ENCODE peak calls at places on chromosomes 12 and 14, in nine cellular contexts. Z is mesenchymal stem cell; C is HFFc6; V is neural crest cell; Y is NCI-H748 treated with DMSO at 0.1 percent for 48 hours; S is omental fat pad; H is H9; Q is stimulated activated CD4-positive, alpha-beta T cell treated with anti-CD3 and anti-CD28 coated beads, Interleukin-12 subunit alpha, Interleukin-12 subunit beta, amount 100 ng/mL, for 24 hours; O is AG04450. T is an unnamed sample.

GRCh38 chr14:99976681-99977080 is 88.5 kb upstream of the EVL start:
- DNase-seq in Q (no peak), V (no peak), C (no peak), H (no peak), Z (no peak), Y (no peak), S (no peak), O (no peak), T (no peak)

GRCh38 chr12:110179291-110179690 is 55.1 kb downstream of the IFT81 start:
- DNase-seq in O (no peak), C (peak; percentile 70), S (no peak), Y (no peak), Q (no peak), V (no peak), Z (peak; percentile 26), H (no peak), T (peak; percentile 54)

GRCh38 chr12:112932485-112933151 is 5.7 kb upstream of the OAS3 start:
- DNase-seq in Z (no peak), V (no peak), O (no peak), C (no peak), S (no peak), Y (no peak), Q (no peak), H (no peak), T (no peak)

GRCh38 chr12:22238211-22238610 is 96.3 kb downstream of the ST8SIA1 start:
- DNase-seq in H (no peak), Z (no peak), S (no peak), V (no peak), C (no peak), Q (no peak), Y (no peak), O (no peak), T (peak; percentile 32)

GRCh38 chr14:59303216-59303615 is 114.7 kb downstream of the DAAM1 start:
- DNase-seq in C (no peak), H (no peak), Y (no peak), Q (no peak), V (no peak), O (no peak), S (no peak), Z (no peak), T (peak; percentile 57)

GRCh38 chr12:98894412-98895085 is 249.5 kb downstream of the APAF1 start:
- DNase-seq in Y (no peak), Z (no peak), V (peak; percentile 45), H (peak; percentile 61), O (no peak), C (no peak), Q (no peak), S (no peak), T (no peak)

GRCh38 chr14:32007755-32008374 is 69.2 kb upstream of the ARHGAP5 start:
- DNase-seq in Z (no peak), S (no peak), C (no peak), H (no peak), V (no peak), Q (no peak), Y (no peak), O (no peak), T (no peak)

GRCh38 chr12:92108651-92109050 is 37.0 kb downstream of the BTG1 start:
- DNase-seq in O (peak; percentile 36), Q (no peak), Z (peak; percentile 77), Y (peak; percentile 40), H (no peak), C (peak; percentile 41), V (no peak), S (no peak), T (no peak)

GRCh38 chr12:49489720-49490119 is 49.1 kb upstream of the KCNH3 start:
- DNase-seq in Q (no peak), Z (peak; percentile 51), Y (no peak), V (no peak), O (peak; percentile 67), C (peak; percentile 90), S (no peak), H (no peak), T (peak; percentile 81)

GRCh38 chr14:80850197-80850814 is 91.2 kb downstream of the CEP128 start:
- DNase-seq in V (no peak), Z (peak; percentile 56), Y (peak; percentile 4), S (no peak), H (no peak), O (peak; percentile 20), Q (no peak), C (peak; percentile 50), T (peak; percentile 26)

GRCh38 chr14:60819575-60819974 is 85.0 kb downstream of the MNAT1 start:
- DNase-seq in S (no peak), Y (no peak), C (no peak), Q (no peak), H (no peak), Z (no peak), O (no peak), V (no peak), T (no peak)

GRCh38 chr12:74646831-74647230 is 109.2 kb downstream of the ATXN7L3B start:
- DNase-seq in C (no peak), Y (peak; percentile 49), V (no peak), S (no peak), Q (no peak), H (no peak), Z (peak; percentile 5), O (no peak), T (no peak)

GRCh38 chr12:115388139-115388538 is 704.2 kb upstream of the TBX3 start:
- DNase-seq in Y (no peak), Q (no peak), O (no peak), Z (no peak), H (no peak), C (no peak), S (no peak), V (no peak), T (no peak)

GRCh38 chr12:49021292-49021915 is 2.8 kb upstream of the PRKAG1 start:
- DNase-seq in Z (no peak), C (no peak), S (no peak), H (peak; percentile 31), Y (no peak), O (no peak), Q (no peak), V (no peak), T (no peak)

GRCh38 chr14:104882325-104882973 is 17.4 kb downstream of the CEP170B start:
- DNase-seq in C (no peak), Z (no peak), V (no peak), H (peak; percentile 96), Y (no peak), Q (no peak), S (no peak), O (no peak), T (no peak)

GRCh38 chr12:128708789-128709188 is 115.0 kb downstream of the SLC15A4 start:
- DNase-seq in C (no peak), Z (no peak), Y (no peak), S (no peak), Q (no peak), V (no peak), O (no peak), H (no peak), T (no peak)

GRCh38 chr12:5796171-5797091 is 148.6 kb downstream of the ANO2 start:
- DNase-seq in O (no peak), H (peak; percentile 84), Y (no peak), V (peak; percentile 57), C (no peak), S (no peak), Q (peak; percentile 1), Z (peak; percentile 35), T (no peak)

GRCh38 chr14:24390696-24391468 is 7.9 kb upstream of the NYNRIN start:
- DNase-seq in Y (no peak), Z (no peak), Q (no peak), V (no peak), O (no peak), C (no peak), H (no peak), S (no peak), T (no peak)

GRCh38 chr12:5479761-5480160 is 47.9 kb downstream of the NTF3 start:
- DNase-seq in Y (peak; percentile 30), S (no peak), O (no peak), Z (no peak), V (no peak), Q (no peak), C (no peak), H (no peak), T (no peak)

GRCh38 chr12:57231276-57232021 is 1.9 kb downstream of the SHMT2 start:
- DNase-seq in Z (no peak), V (no peak), H (no peak), Y (no peak), O (no peak), Q (no peak), C (no peak), S (no peak), T (no peak)

GRCh38 chr12:121535150-121536057 is 45.4 kb downstream of the KDM2B start:
- DNase-seq in C (no peak), O (no peak), S (no peak), H (no peak), Y (no peak), Z (no peak), Q (no peak), V (no peak), T (no peak)

GRCh38 chr12:108854453-108855283 is 2.7 kb downstream of the SSH1 start:
- DNase-seq in C (peak; percentile 97), H (no peak), Q (no peak), Y (no peak), Z (peak; percentile 100), S (no peak), V (no peak), O (peak; percentile 93), T (peak; percentile 99)